ENCODE peak calls at places on chromosomes 13 and 19, in nine cellular contexts. One of them, this sample, is unnamed.

GRCh38 chr13:39037410-39037879 is 444 bp downstream of the PROSER1 start:
- DNase-seq in choroid plexus epithelial cell: peak; percentile 13
- DNase-seq in tibial artery: peak; percentile 24
- DNase-seq in HL-60: no peak
- DNase-seq in heart right ventricle: no peak
- DNase-seq in breast epithelium: peak; percentile 23
- DNase-seq in AG10803: no peak
- DNase-seq in esophagus squamous epithelium: no peak
- DNase-seq in tibial nerve: no peak
- DNase-seq in this sample: no peak

GRCh38 chr13:74253161-74253560 is 119.0 kb upstream of the KLF12 start:
- DNase-seq in choroid plexus epithelial cell: no peak
- DNase-seq in tibial artery: no peak
- DNase-seq in HL-60: no peak
- DNase-seq in heart right ventricle: no peak
- DNase-seq in breast epithelium: no peak
- DNase-seq in AG10803: no peak
- DNase-seq in esophagus squamous epithelium: no peak
- DNase-seq in tibial nerve: no peak
- DNase-seq in this sample: no peak

GRCh38 chr19:15115080-15115479 is 7.9 kb downstream of the SYDE1 start:
- DNase-seq in choroid plexus epithelial cell: peak; percentile 78
- DNase-seq in tibial artery: peak; percentile 67
- DNase-seq in HL-60: no peak
- DNase-seq in heart right ventricle: peak; percentile 89
- DNase-seq in breast epithelium: no peak
- DNase-seq in AG10803: peak; percentile 55
- DNase-seq in esophagus squamous epithelium: no peak
- DNase-seq in tibial nerve: peak; percentile 45
- DNase-seq in this sample: peak; percentile 80

GRCh38 chr19:4186087-4186993 is 3.9 kb downstream of the ANKRD24 start:
- DNase-seq in choroid plexus epithelial cell: peak; percentile 77
- DNase-seq in tibial artery: peak; percentile 41
- DNase-seq in HL-60: peak; percentile 85
- DNase-seq in heart right ventricle: peak; percentile 75
- DNase-seq in breast epithelium: no peak
- DNase-seq in AG10803: peak; percentile 56
- DNase-seq in esophagus squamous epithelium: no peak
- DNase-seq in tibial nerve: peak; percentile 30
- DNase-seq in this sample: peak; percentile 41

GRCh38 chr19:14059093-14059480 is 2.8 kb downstream of the PALM3 start:
- DNase-seq in choroid plexus epithelial cell: no peak
- DNase-seq in tibial artery: no peak
- DNase-seq in HL-60: no peak
- DNase-seq in heart right ventricle: no peak
- DNase-seq in breast epithelium: no peak
- DNase-seq in AG10803: no peak
- DNase-seq in esophagus squamous epithelium: no peak
- DNase-seq in tibial nerve: no peak
- DNase-seq in this sample: no peak

GRCh38 chr13:51004918-51005460 is 95.4 kb downstream of the RNASEH2B start:
- DNase-seq in choroid plexus epithelial cell: no peak
- DNase-seq in tibial artery: no peak
- DNase-seq in HL-60: no peak
- DNase-seq in heart right ventricle: no peak
- DNase-seq in breast epithelium: no peak
- DNase-seq in AG10803: no peak
- DNase-seq in esophagus squamous epithelium: no peak
- DNase-seq in tibial nerve: no peak
- DNase-seq in this sample: no peak

GRCh38 chr19:15702590-15702930 is 25.3 kb upstream of the OR10H2 start:
- DNase-seq in choroid plexus epithelial cell: peak; percentile 22
- DNase-seq in tibial artery: peak; percentile 85
- DNase-seq in HL-60: peak; percentile 98
- DNase-seq in heart right ventricle: peak; percentile 83
- DNase-seq in breast epithelium: peak; percentile 65
- DNase-seq in AG10803: peak; percentile 57
- DNase-seq in esophagus squamous epithelium: peak; percentile 38
- DNase-seq in tibial nerve: peak; percentile 75
- DNase-seq in this sample: peak; percentile 21

GRCh38 chr13:109672545-109672944 is 113.8 kb downstream of the IRS2 start:
- DNase-seq in choroid plexus epithelial cell: peak; percentile 42
- DNase-seq in tibial artery: no peak
- DNase-seq in HL-60: no peak
- DNase-seq in heart right ventricle: no peak
- DNase-seq in breast epithelium: no peak
- DNase-seq in AG10803: peak; percentile 36
- DNase-seq in esophagus squamous epithelium: no peak
- DNase-seq in tibial nerve: no peak
- DNase-seq in this sample: peak; percentile 57

GRCh38 chr19:18737337-18737953 is 53.7 kb downstream of the COMP start:
- DNase-seq in choroid plexus epithelial cell: no peak
- DNase-seq in tibial artery: no peak
- DNase-seq in HL-60: no peak
- DNase-seq in heart right ventricle: no peak
- DNase-seq in breast epithelium: no peak
- DNase-seq in AG10803: no peak
- DNase-seq in esophagus squamous epithelium: no peak
- DNase-seq in tibial nerve: no peak
- DNase-seq in this sample: peak; percentile 30

GRCh38 chr19:5967994-5968430 is 9.9 kb downstream of the RANBP3 start:
- DNase-seq in choroid plexus epithelial cell: peak; percentile 92
- DNase-seq in tibial artery: peak; percentile 74
- DNase-seq in HL-60: peak; percentile 58
- DNase-seq in heart right ventricle: peak; percentile 74
- DNase-seq in breast epithelium: peak; percentile 56
- DNase-seq in AG10803: peak; percentile 79
- DNase-seq in esophagus squamous epithelium: no peak
- DNase-seq in tibial nerve: peak; percentile 43
- DNase-seq in this sample: peak; percentile 88

GRCh38 chr19:5969476-5969875 is 8.5 kb downstream of the RANBP3 start:
- DNase-seq in choroid plexus epithelial cell: no peak
- DNase-seq in tibial artery: no peak
- DNase-seq in HL-60: no peak
- DNase-seq in heart right ventricle: no peak
- DNase-seq in breast epithelium: no peak
- DNase-seq in AG10803: no peak
- DNase-seq in esophagus squamous epithelium: no peak
- DNase-seq in tibial nerve: no peak
- DNase-seq in this sample: no peak

GRCh38 chr19:5966941-5967340 is 11.0 kb downstream of the RANBP3 start:
- DNase-seq in choroid plexus epithelial cell: no peak
- DNase-seq in tibial artery: no peak
- DNase-seq in HL-60: no peak
- DNase-seq in heart right ventricle: no peak
- DNase-seq in breast epithelium: no peak
- DNase-seq in AG10803: no peak
- DNase-seq in esophagus squamous epithelium: no peak
- DNase-seq in tibial nerve: no peak
- DNase-seq in this sample: no peak

GRCh38 chr19:5967571-5967970 is 10.4 kb downstream of the RANBP3 start:
- DNase-seq in choroid plexus epithelial cell: no peak
- DNase-seq in tibial artery: no peak
- DNase-seq in HL-60: no peak
- DNase-seq in heart right ventricle: no peak
- DNase-seq in breast epithelium: no peak
- DNase-seq in AG10803: no peak
- DNase-seq in esophagus squamous epithelium: no peak
- DNase-seq in tibial nerve: no peak
- DNase-seq in this sample: no peak

DNA sequence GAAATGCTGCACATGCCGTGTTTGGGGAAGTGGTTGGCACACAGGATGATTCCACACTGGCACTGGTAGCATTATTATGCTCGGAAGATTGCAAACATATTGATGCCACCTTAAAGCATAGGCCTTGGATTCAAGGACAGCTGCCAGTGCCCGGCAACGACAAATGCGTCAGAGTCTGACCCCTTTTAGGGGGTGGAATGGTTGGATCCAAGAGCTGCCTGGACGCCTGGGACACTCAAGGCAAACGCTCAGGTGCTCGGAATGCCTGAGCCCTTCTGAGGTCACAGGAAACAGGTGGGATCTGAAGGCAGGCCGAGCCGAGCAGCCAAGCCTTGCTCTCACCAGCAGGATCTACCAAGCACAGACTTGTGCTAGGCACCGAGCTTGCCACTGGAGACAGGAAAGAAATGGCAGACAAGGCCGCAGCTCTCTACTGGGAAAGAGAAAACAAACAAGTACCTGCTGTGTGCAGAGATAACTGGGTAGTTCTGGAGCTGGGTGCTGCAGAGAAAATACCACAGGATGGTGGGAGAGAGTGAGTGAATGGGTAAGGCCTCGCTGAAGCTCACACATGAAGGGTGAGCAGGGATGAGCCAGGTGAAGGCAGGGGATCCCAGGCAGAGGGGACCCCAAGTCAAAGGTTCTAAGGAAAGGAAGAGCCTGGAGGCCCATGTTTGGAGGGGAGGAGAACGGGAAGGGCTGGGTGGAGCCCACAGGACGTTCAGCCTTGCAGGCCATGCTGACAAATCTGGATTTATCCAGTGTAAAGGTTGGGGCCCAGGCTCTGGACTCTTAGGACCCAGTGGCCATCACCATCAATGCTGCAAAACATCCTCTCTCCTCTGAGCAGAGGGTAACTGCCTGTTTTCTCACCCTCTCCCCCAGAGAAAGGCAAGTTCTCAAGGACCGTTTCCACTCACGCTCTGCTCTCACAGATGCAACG is 9.2 kb downstream of the RANBP3 start:
- DNase-seq in choroid plexus epithelial cell: no peak
- DNase-seq in tibial artery: no peak
- DNase-seq in HL-60: no peak
- DNase-seq in heart right ventricle: no peak
- DNase-seq in breast epithelium: no peak
- DNase-seq in AG10803: no peak
- DNase-seq in esophagus squamous epithelium: no peak
- DNase-seq in tibial nerve: no peak
- DNase-seq in this sample: no peak
- H3K4me3 ChIP-seq in choroid plexus epithelial cell: no peak overlapping the region
- H3K4me3 ChIP-seq in tibial artery: no peak overlapping the region
- H3K4me3 ChIP-seq in HL-60: no peak overlapping the region
- H3K4me3 ChIP-seq in heart right ventricle: no peak overlapping the region
- H3K4me3 ChIP-seq in breast epithelium: no peak overlapping the region
- H3K4me3 ChIP-seq in AG10803: no peak overlapping the region
- H3K4me3 ChIP-seq in esophagus squamous epithelium: no peak overlapping the region
- H3K4me3 ChIP-seq in tibial nerve: no peak overlapping the region
- H3K4me3 ChIP-seq in this sample: no peak overlapping the region

DNA sequence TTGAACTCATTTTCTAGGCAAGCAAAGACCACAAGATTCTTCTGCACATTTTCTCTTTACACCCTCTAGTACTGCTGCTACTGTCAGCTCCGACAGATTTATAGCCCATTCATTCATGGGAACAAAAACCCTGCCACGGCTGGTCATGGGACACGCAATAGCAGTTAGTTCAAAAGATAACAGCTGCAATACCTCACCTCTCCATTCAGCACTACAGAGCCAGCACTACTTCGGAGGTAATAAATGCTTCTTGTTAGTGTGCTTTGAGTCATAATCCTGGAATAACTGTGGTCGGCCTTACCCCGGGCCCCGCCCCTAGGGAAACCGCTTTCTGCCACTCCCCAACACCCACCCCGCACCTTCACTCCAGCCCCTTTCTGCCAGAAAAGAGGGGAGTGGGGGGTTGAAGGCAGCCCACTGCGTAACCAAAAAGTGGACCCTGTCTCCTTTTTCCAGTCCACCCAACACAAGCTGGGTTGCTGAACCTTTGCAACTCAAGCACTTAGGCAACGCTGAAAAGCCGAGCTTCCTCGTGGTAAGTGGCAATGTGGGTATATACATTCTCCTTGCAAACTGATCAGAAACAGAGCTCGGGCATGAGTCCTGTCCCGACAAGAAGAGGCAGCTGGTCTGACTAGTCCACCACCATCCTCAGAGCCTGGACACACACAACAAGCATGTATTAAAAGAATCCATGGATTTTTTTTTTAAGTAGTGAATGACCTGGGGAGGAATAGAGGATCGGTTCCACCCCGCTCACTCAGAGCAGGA is 240.8 kb upstream of the ZNF507 start:
- DNase-seq in choroid plexus epithelial cell: no peak
- DNase-seq in tibial artery: no peak
- DNase-seq in HL-60: no peak
- DNase-seq in heart right ventricle: no peak
- DNase-seq in breast epithelium: no peak
- DNase-seq in AG10803: no peak
- DNase-seq in esophagus squamous epithelium: no peak
- DNase-seq in tibial nerve: no peak
- DNase-seq in this sample: no peak
- TF ChIP-seq CTCF in choroid plexus epithelial cell: no peak
- TF ChIP-seq CTCF in tibial artery: no peak
- TF ChIP-seq CTCF in HL-60: no peak
- TF ChIP-seq CTCF in heart right ventricle: no peak
- TF ChIP-seq CTCF in breast epithelium: no peak
- TF ChIP-seq CTCF in AG10803: no peak
- TF ChIP-seq CTCF in esophagus squamous epithelium: no peak
- TF ChIP-seq CTCF in tibial nerve: no peak
- TF ChIP-seq CTCF in this sample: no peak

GRCh38 chr19:45597425-45598111 is 4.4 kb downstream of the GPR4 start:
- DNase-seq in choroid plexus epithelial cell: no peak
- DNase-seq in tibial artery: no peak
- DNase-seq in HL-60: no peak
- DNase-seq in heart right ventricle: no peak
- DNase-seq in breast epithelium: no peak
- DNase-seq in AG10803: no peak
- DNase-seq in esophagus squamous epithelium: no peak
- DNase-seq in tibial nerve: no peak
- DNase-seq in this sample: no peak
- H3K4me3 ChIP-seq in choroid plexus epithelial cell: no peak overlapping the region
- H3K4me3 ChIP-seq in tibial artery: no peak overlapping the region
- H3K4me3 ChIP-seq in HL-60: no peak overlapping the region
- H3K4me3 ChIP-seq in heart right ventricle: no peak overlapping the region
- H3K4me3 ChIP-seq in breast epithelium: no peak overlapping the region
- H3K4me3 ChIP-seq in AG10803: no peak overlapping the region
- H3K4me3 ChIP-seq in esophagus squamous epithelium: no peak overlapping the region
- H3K4me3 ChIP-seq in tibial nerve: no peak overlapping the region
- H3K4me3 ChIP-seq in this sample: no peak overlapping the region

GRCh38 chr19:57599761-57600383 is at the start of gene ZNF530:
- DNase-seq in choroid plexus epithelial cell: peak; percentile 92
- DNase-seq in tibial artery: peak; percentile 94
- DNase-seq in HL-60: peak; percentile 96
- DNase-seq in heart right ventricle: peak; percentile 96
- DNase-seq in breast epithelium: peak; percentile 89
- DNase-seq in AG10803: peak; percentile 89
- DNase-seq in esophagus squamous epithelium: peak; percentile 66
- DNase-seq in tibial nerve: peak; percentile 87
- DNase-seq in this sample: peak; percentile 90
- TF ChIP-seq CTCF in choroid plexus epithelial cell: peak; percentile 6
- TF ChIP-seq CTCF in tibial artery: no peak
- TF ChIP-seq CTCF in HL-60: no peak
- TF ChIP-seq CTCF in heart right ventricle: no peak
- TF ChIP-seq CTCF in breast epithelium: no peak
- TF ChIP-seq CTCF in AG10803: no peak
- TF ChIP-seq CTCF in esophagus squamous epithelium: no peak
- TF ChIP-seq CTCF in tibial nerve: no peak
- TF ChIP-seq CTCF in this sample: no peak

This sample was measured in foreskin fibroblast.